ENCODE peak calls at places on chromosomes 2 and 18, in nine cellular contexts. One of them, this sample, is unnamed.

GRCh38 chr2:189782221-189782671 is 1.9 kb downstream of the ORMDL1 start:
- DNase-seq in small intestine: no peak
- DNase-seq in stimulated activated naive CD8-positive, alpha-beta T cell treated with anti-CD3 and anti-CD28 coated beads, Interleukin-15, Interleukin-2, amounts not matched to agents 100 U/mL and 50 U/mL, for 24 hours: no peak
- DNase-seq in activated CD8-positive, alpha-beta memory T cell treated with anti-CD3 and anti-CD28 coated beads for 48 hours: no peak
- DNase-seq in tibial artery: no peak
- DNase-seq in OCI-LY7: no peak
- DNase-seq in activated naive CD4-positive, alpha-beta T cell: no peak
- DNase-seq in upper lobe of right lung: no peak
- DNase-seq in fibroblast of lung: peak; percentile 26
- DNase-seq in this sample: no peak

GRCh38 chr2:235634435-235635152 is 140.8 kb downstream of the AGAP1 start:
- DNase-seq in small intestine: no peak
- DNase-seq in stimulated activated naive CD8-positive, alpha-beta T cell treated with anti-CD3 and anti-CD28 coated beads, Interleukin-15, Interleukin-2, amounts not matched to agents 100 U/mL and 50 U/mL, for 24 hours: no peak
- DNase-seq in activated CD8-positive, alpha-beta memory T cell treated with anti-CD3 and anti-CD28 coated beads for 48 hours: no peak
- DNase-seq in tibial artery: no peak
- DNase-seq in OCI-LY7: no peak
- DNase-seq in activated naive CD4-positive, alpha-beta T cell: no peak
- DNase-seq in upper lobe of right lung: no peak
- DNase-seq in fibroblast of lung: peak; percentile 70
- DNase-seq in this sample: no peak

GRCh38 chr2:177242136-177242987 is 22.2 kb downstream of the NFE2L2 start:
- DNase-seq in small intestine: no peak
- DNase-seq in stimulated activated naive CD8-positive, alpha-beta T cell treated with anti-CD3 and anti-CD28 coated beads, Interleukin-15, Interleukin-2, amounts not matched to agents 100 U/mL and 50 U/mL, for 24 hours: no peak
- DNase-seq in activated CD8-positive, alpha-beta memory T cell treated with anti-CD3 and anti-CD28 coated beads for 48 hours: no peak
- DNase-seq in tibial artery: no peak
- DNase-seq in OCI-LY7: no peak
- DNase-seq in activated naive CD4-positive, alpha-beta T cell: no peak
- DNase-seq in upper lobe of right lung: no peak
- DNase-seq in fibroblast of lung: peak; percentile 97
- DNase-seq in this sample: no peak

GRCh38 chr2:168529054-168529833 is 73.2 kb downstream of the CERS6 start:
- DNase-seq in small intestine: no peak
- DNase-seq in stimulated activated naive CD8-positive, alpha-beta T cell treated with anti-CD3 and anti-CD28 coated beads, Interleukin-15, Interleukin-2, amounts not matched to agents 100 U/mL and 50 U/mL, for 24 hours: no peak
- DNase-seq in activated CD8-positive, alpha-beta memory T cell treated with anti-CD3 and anti-CD28 coated beads for 48 hours: no peak
- DNase-seq in tibial artery: no peak
- DNase-seq in OCI-LY7: no peak
- DNase-seq in activated naive CD4-positive, alpha-beta T cell: no peak
- DNase-seq in upper lobe of right lung: no peak
- DNase-seq in fibroblast of lung: no peak
- DNase-seq in this sample: no peak

GRCh38 chr18:57214976-57215375 is 68.1 kb downstream of the BOD1L2 start:
- DNase-seq in small intestine: no peak
- DNase-seq in stimulated activated naive CD8-positive, alpha-beta T cell treated with anti-CD3 and anti-CD28 coated beads, Interleukin-15, Interleukin-2, amounts not matched to agents 100 U/mL and 50 U/mL, for 24 hours: no peak
- DNase-seq in activated CD8-positive, alpha-beta memory T cell treated with anti-CD3 and anti-CD28 coated beads for 48 hours: no peak
- DNase-seq in tibial artery: no peak
- DNase-seq in OCI-LY7: no peak
- DNase-seq in activated naive CD4-positive, alpha-beta T cell: no peak
- DNase-seq in upper lobe of right lung: no peak
- DNase-seq in fibroblast of lung: no peak
- DNase-seq in this sample: no peak

GRCh38 chr2:17056236-17056635 is 390.6 kb upstream of the CYRIA start:
- DNase-seq in small intestine: no peak
- DNase-seq in stimulated activated naive CD8-positive, alpha-beta T cell treated with anti-CD3 and anti-CD28 coated beads, Interleukin-15, Interleukin-2, amounts not matched to agents 100 U/mL and 50 U/mL, for 24 hours: no peak
- DNase-seq in activated CD8-positive, alpha-beta memory T cell treated with anti-CD3 and anti-CD28 coated beads for 48 hours: no peak
- DNase-seq in tibial artery: no peak
- DNase-seq in OCI-LY7: no peak
- DNase-seq in activated naive CD4-positive, alpha-beta T cell: no peak
- DNase-seq in upper lobe of right lung: no peak
- DNase-seq in fibroblast of lung: no peak
- DNase-seq in this sample: no peak

GRCh38 chr18:55427951-55428350 is 160.0 kb downstream of the TCF4 start:
- DNase-seq in small intestine: no peak
- DNase-seq in stimulated activated naive CD8-positive, alpha-beta T cell treated with anti-CD3 and anti-CD28 coated beads, Interleukin-15, Interleukin-2, amounts not matched to agents 100 U/mL and 50 U/mL, for 24 hours: no peak
- DNase-seq in activated CD8-positive, alpha-beta memory T cell treated with anti-CD3 and anti-CD28 coated beads for 48 hours: no peak
- DNase-seq in tibial artery: no peak
- DNase-seq in OCI-LY7: no peak
- DNase-seq in activated naive CD4-positive, alpha-beta T cell: no peak
- DNase-seq in upper lobe of right lung: no peak
- DNase-seq in fibroblast of lung: no peak
- DNase-seq in this sample: no peak

GRCh38 chr2:102669401-102669800 is 50.0 kb downstream of the SLC9A2 start:
- DNase-seq in small intestine: peak; percentile 4
- DNase-seq in stimulated activated naive CD8-positive, alpha-beta T cell treated with anti-CD3 and anti-CD28 coated beads, Interleukin-15, Interleukin-2, amounts not matched to agents 100 U/mL and 50 U/mL, for 24 hours: no peak
- DNase-seq in activated CD8-positive, alpha-beta memory T cell treated with anti-CD3 and anti-CD28 coated beads for 48 hours: no peak
- DNase-seq in tibial artery: no peak
- DNase-seq in OCI-LY7: no peak
- DNase-seq in activated naive CD4-positive, alpha-beta T cell: no peak
- DNase-seq in upper lobe of right lung: no peak
- DNase-seq in fibroblast of lung: no peak
- DNase-seq in this sample: no peak

GRCh38 chr2:68764781-68765385 is 30.3 kb downstream of the ARHGAP25 start:
- DNase-seq in small intestine: no peak
- DNase-seq in stimulated activated naive CD8-positive, alpha-beta T cell treated with anti-CD3 and anti-CD28 coated beads, Interleukin-15, Interleukin-2, amounts not matched to agents 100 U/mL and 50 U/mL, for 24 hours: no peak
- DNase-seq in activated CD8-positive, alpha-beta memory T cell treated with anti-CD3 and anti-CD28 coated beads for 48 hours: no peak
- DNase-seq in tibial artery: no peak
- DNase-seq in OCI-LY7: no peak
- DNase-seq in activated naive CD4-positive, alpha-beta T cell: no peak
- DNase-seq in upper lobe of right lung: no peak
- DNase-seq in fibroblast of lung: peak; percentile 95
- DNase-seq in this sample: peak; percentile 51

GRCh38 chr2:190545756-190546385 is 11.3 kb upstream of the NEMP2 start:
- DNase-seq in small intestine: no peak
- DNase-seq in stimulated activated naive CD8-positive, alpha-beta T cell treated with anti-CD3 and anti-CD28 coated beads, Interleukin-15, Interleukin-2, amounts not matched to agents 100 U/mL and 50 U/mL, for 24 hours: no peak
- DNase-seq in activated CD8-positive, alpha-beta memory T cell treated with anti-CD3 and anti-CD28 coated beads for 48 hours: no peak
- DNase-seq in tibial artery: no peak
- DNase-seq in OCI-LY7: no peak
- DNase-seq in activated naive CD4-positive, alpha-beta T cell: no peak
- DNase-seq in upper lobe of right lung: no peak
- DNase-seq in fibroblast of lung: peak; percentile 67
- DNase-seq in this sample: no peak

GRCh38 chr2:64634338-64635267 is 19.1 kb downstream of the SERTAD2 start:
- DNase-seq in small intestine: no peak
- DNase-seq in stimulated activated naive CD8-positive, alpha-beta T cell treated with anti-CD3 and anti-CD28 coated beads, Interleukin-15, Interleukin-2, amounts not matched to agents 100 U/mL and 50 U/mL, for 24 hours: no peak
- DNase-seq in activated CD8-positive, alpha-beta memory T cell treated with anti-CD3 and anti-CD28 coated beads for 48 hours: no peak
- DNase-seq in tibial artery: no peak
- DNase-seq in OCI-LY7: no peak
- DNase-seq in activated naive CD4-positive, alpha-beta T cell: no peak
- DNase-seq in upper lobe of right lung: no peak
- DNase-seq in fibroblast of lung: no peak
- DNase-seq in this sample: no peak